ENCODE peak calls at places on chromosomes 3 and 15, in five cellular contexts. One of them, this sample, is unnamed.
A peak's percentile ranks its signal among the peaks of the same experiment; 100 is the strongest.

GRCh38 chr3:17951241-17951640 is 208.8 kb upstream of the TBC1D5 start:
- DNase-seq in NB4: no peak
- DNase-seq in CMK: no peak
- DNase-seq in stimulated activated CD8-positive, alpha-beta memory T cell treated with anti-CD3 and anti-CD28 coated beads, Interleukin-4, amount 100 ng/mL, for 1 hour: no peak
- DNase-seq in NCI-H1417: no peak
- DNase-seq in this sample: no peak

GRCh38 chr15:29689724-29689986 is 132.6 kb downstream of the TJP1 start:
- DNase-seq in NB4: no peak
- DNase-seq in CMK: no peak
- DNase-seq in stimulated activated CD8-positive, alpha-beta memory T cell treated with anti-CD3 and anti-CD28 coated beads, Interleukin-4, amount 100 ng/mL, for 1 hour: no peak
- DNase-seq in NCI-H1417: no peak
- DNase-seq in this sample: no peak

GRCh38 chr3:134985841-134986520 is 190.9 kb downstream of the EPHB1 start:
- DNase-seq in NB4: no peak
- DNase-seq in CMK: no peak
- DNase-seq in stimulated activated CD8-positive, alpha-beta memory T cell treated with anti-CD3 and anti-CD28 coated beads, Interleukin-4, amount 100 ng/mL, for 1 hour: no peak
- DNase-seq in NCI-H1417: no peak
- DNase-seq in this sample: no peak

GRCh38 chr3:128546646-128547045 is 53.6 kb upstream of the GATA2 start:
- DNase-seq in NB4: no peak
- DNase-seq in CMK: no peak
- DNase-seq in stimulated activated CD8-positive, alpha-beta memory T cell treated with anti-CD3 and anti-CD28 coated beads, Interleukin-4, amount 100 ng/mL, for 1 hour: no peak
- DNase-seq in NCI-H1417: no peak
- DNase-seq in this sample: no peak

GRCh38 chr3:190780524-190780923 is 82.0 kb downstream of the GMNC start:
- DNase-seq in NB4: no peak
- DNase-seq in CMK: no peak
- DNase-seq in stimulated activated CD8-positive, alpha-beta memory T cell treated with anti-CD3 and anti-CD28 coated beads, Interleukin-4, amount 100 ng/mL, for 1 hour: no peak
- DNase-seq in NCI-H1417: no peak
- DNase-seq in this sample: no peak

GRCh38 chr15:49810651-49811175 is 189.9 kb downstream of the DTWD1 start:
- DNase-seq in NB4: no peak
- DNase-seq in CMK: no peak
- DNase-seq in stimulated activated CD8-positive, alpha-beta memory T cell treated with anti-CD3 and anti-CD28 coated beads, Interleukin-4, amount 100 ng/mL, for 1 hour: no peak
- DNase-seq in NCI-H1417: no peak
- DNase-seq in this sample: no peak

GRCh38 chr15:52144656-52145055 is 32.1 kb upstream of the BCL2L10 start:
- DNase-seq in NB4: peak; percentile 78
- DNase-seq in CMK: no peak
- DNase-seq in stimulated activated CD8-positive, alpha-beta memory T cell treated with anti-CD3 and anti-CD28 coated beads, Interleukin-4, amount 100 ng/mL, for 1 hour: no peak
- DNase-seq in NCI-H1417: no peak
- DNase-seq in this sample: no peak

GRCh38 chr3:20669184-20669583 is 483.2 kb upstream of the SGO1 start:
- DNase-seq in NB4: no peak
- DNase-seq in CMK: no peak
- DNase-seq in stimulated activated CD8-positive, alpha-beta memory T cell treated with anti-CD3 and anti-CD28 coated beads, Interleukin-4, amount 100 ng/mL, for 1 hour: no peak
- DNase-seq in NCI-H1417: no peak
- DNase-seq in this sample: no peak

GRCh38 chr3:189270248-189270832 is 98.6 kb downstream of the TPRG1 start:
- DNase-seq in NB4: peak; percentile 66
- DNase-seq in CMK: no peak
- DNase-seq in stimulated activated CD8-positive, alpha-beta memory T cell treated with anti-CD3 and anti-CD28 coated beads, Interleukin-4, amount 100 ng/mL, for 1 hour: no peak
- DNase-seq in NCI-H1417: peak; percentile 68
- DNase-seq in this sample: peak; percentile 1

GRCh38 chr3:52843116-52843865 is 8.5 kb upstream of the MUSTN1 start:
- DNase-seq in NB4: no peak
- DNase-seq in CMK: no peak
- DNase-seq in stimulated activated CD8-positive, alpha-beta memory T cell treated with anti-CD3 and anti-CD28 coated beads, Interleukin-4, amount 100 ng/mL, for 1 hour: no peak
- DNase-seq in NCI-H1417: no peak
- DNase-seq in this sample: no peak